ENCODE peak calls at places on chromosomes 6 and 20, in five cellular contexts. Q, Z, S, V and Y are unnamed samples.

GRCh38 chr6:106882601-106883518 is 91.7 kb downstream of the CD24 start:
- DNase-seq in Q (no peak), Z (no peak), S (peak; percentile 40), V (no peak), Y (no peak)

GRCh38 chr6:26056583-26057350 is 30.5 kb upstream of the HFE start:
- DNase-seq in Q (no peak), Z (peak; percentile 38), S (peak; percentile 27), V (no peak), Y (no peak)

GRCh38 chr6:116008470-116009229 is 52.0 kb downstream of the FRK start:
- DNase-seq in Q (no peak), Z (peak; percentile 68), S (peak; percentile 79), V (peak; percentile 11), Y (no peak)

GRCh38 chr6:42129360-42129676 is 13.1 kb downstream of the C6orf132 start:
- DNase-seq in Q (no peak), Z (no peak), S (no peak), V (no peak), Y (no peak)

GRCh38 chr6:7730852-7731251 is 5.0 kb downstream of the BMP6 start:
- DNase-seq in Q (no peak), Z (peak; percentile 97), S (peak; percentile 39), V (no peak), Y (peak; percentile 90)

GRCh38 chr6:28658475-28659249 is 133.0 kb downstream of the GPX5 start:
- DNase-seq in Q (no peak), Z (no peak), S (peak; percentile 5), V (no peak), Y (no peak)

GRCh38 chr20:20213722-20214121 is 154.2 kb upstream of the INSM1 start:
- DNase-seq in Q (no peak), Z (no peak), S (no peak), V (no peak), Y (no peak)

GRCh38 chr6:41040911-41041536 is 1.2 kb upstream of the TSPO2 start:
- DNase-seq in Q (no peak), Z (no peak), S (no peak), V (no peak), Y (no peak)

GRCh38 chr6:110560239-110561015 is 84.0 kb upstream of the SLC22A16 start:
- DNase-seq in Q (no peak), Z (no peak), S (no peak), V (no peak), Y (no peak)

GRCh38 chr20:58751956-58752355 is 59.4 kb downstream of the NPEPL1 start:
- DNase-seq in Q (no peak), Z (no peak), S (no peak), V (no peak), Y (no peak)

GRCh38 chr6:5998741-5999687 is 7.7 kb downstream of the NRN1 start:
- DNase-seq in Q (no peak), Z (no peak), S (no peak), V (peak; percentile 59), Y (no peak)

GRCh38 chr6:49980898-49981297 is 11.5 kb upstream of the DEFB113 start:
- DNase-seq in Q (no peak), Z (no peak), S (peak; percentile 1), V (no peak), Y (no peak)

GRCh38 chr20:12022121-12022520 is 104.4 kb downstream of the BTBD3 start:
- DNase-seq in Q (no peak), Z (no peak), S (no peak), V (no peak), Y (no peak)

GRCh38 chr6:122400121-122400450 is 634 bp downstream of the HSF2 start:
- DNase-seq in Q (no peak), Z (no peak), S (no peak), V (no peak), Y (no peak)

GRCh38 chr6:165300401-165300800 is 9.0 kb downstream of the C6orf118 start:
- DNase-seq in Q (no peak), Z (no peak), S (no peak), V (no peak), Y (no peak)

GRCh38 chr6:33459226-33459625 is 4.8 kb downstream of the ZBTB9 start:
- DNase-seq in Q (no peak), Z (no peak), S (no peak), V (no peak), Y (no peak)

GRCh38 chr6:100296810-100297544 is 167.7 kb downstream of the SIM1 start:
- DNase-seq in Q (no peak), Z (peak; percentile 78), S (peak; percentile 85), V (no peak), Y (peak; percentile 96)

GRCh38 chr20:60525397-60525796 is 567.2 kb downstream of the CDH26 start:
- DNase-seq in Q (no peak), Z (no peak), S (no peak), V (no peak), Y (no peak)

GRCh38 chr6:100062621-100063020 is 68.6 kb upstream of the MCHR2 start:
- DNase-seq in Q (no peak), Z (no peak), S (no peak), V (no peak), Y (no peak)

GRCh38 chr6:26553739-26554668 is 15.8 kb downstream of the HMGN4 start:
- DNase-seq in Q (peak; percentile 61), Z (peak; percentile 97), S (peak; percentile 89), V (peak; percentile 77), Y (peak; percentile 85)

GRCh38 chr6:162306616-162307015 is 420.9 kb downstream of the PRKN start:
- DNase-seq in Q (no peak), Z (no peak), S (no peak), V (no peak), Y (no peak)

GRCh38 chr20:2688041-2688591 is 4.5 kb upstream of the EBF4 start:
- DNase-seq in Q (peak; percentile 31), Z (no peak), S (no peak), V (peak; percentile 52), Y (peak; percentile 43)

GRCh38 chr6:122673345-122673961 is 63.2 kb downstream of the PKIB start:
- DNase-seq in Q (no peak), Z (no peak), S (peak; percentile 79), V (no peak), Y (no peak)

GRCh38 chr6:21731411-21732031 is 138.0 kb downstream of the SOX4 start:
- DNase-seq in Q (no peak), Z (no peak), S (peak; percentile 72), V (no peak), Y (peak; percentile 95)

DNA sequence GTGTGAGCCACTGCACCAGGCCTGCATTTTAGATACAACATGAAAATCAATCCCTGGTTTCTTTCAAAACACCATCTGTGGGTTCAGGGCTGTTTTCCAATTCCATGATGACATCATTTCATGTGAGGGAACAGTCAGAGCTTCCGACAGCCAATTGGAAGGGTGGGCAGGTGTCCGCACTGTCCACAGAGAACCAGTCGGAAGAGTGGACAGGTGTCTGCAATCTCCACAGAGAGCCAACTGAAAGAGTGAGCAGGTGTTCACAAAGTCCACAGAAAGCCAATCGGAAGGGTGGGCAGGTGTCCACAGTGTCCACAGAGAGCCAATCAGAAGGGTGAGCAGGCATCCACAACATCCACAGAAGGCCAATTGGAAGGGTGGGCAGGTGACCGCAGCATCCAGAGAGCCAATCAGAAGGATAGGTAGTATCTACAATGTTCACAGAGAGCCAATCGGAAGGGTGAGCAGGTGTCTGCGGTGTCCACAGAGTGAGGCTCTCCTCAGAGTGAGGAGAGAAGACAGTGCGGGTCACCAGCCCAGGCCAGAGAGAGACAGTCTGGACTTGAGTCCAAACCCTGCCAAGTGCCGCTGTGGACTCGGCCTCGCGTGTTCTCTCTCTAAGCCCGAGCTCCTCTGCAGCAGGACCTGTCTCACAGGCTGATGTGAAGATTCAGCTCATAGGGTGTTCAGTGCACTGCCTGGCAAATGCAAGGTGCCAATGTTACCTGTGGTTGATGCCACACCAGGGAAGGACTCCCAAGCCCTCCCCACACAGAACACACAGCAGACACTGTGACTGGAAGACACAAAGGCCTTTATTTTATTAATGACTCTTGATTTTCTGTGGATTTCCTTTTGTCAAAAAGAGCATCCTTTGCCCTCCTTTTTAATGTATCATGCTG is 57.3 kb downstream of the DLL1 start:
- DNase-seq in Q (no peak), Z (no peak), S (no peak), V (no peak), Y (no peak)
- H3K4me3 ChIP-seq in Q (no peak overlapping the region), Z (no peak overlapping the region), S (no peak overlapping the region), V (no peak overlapping the region), Y (no peak overlapping the region)

GRCh38 chr6:157881375-157881774 is 58.3 kb downstream of the SNX9 start:
- DNase-seq in Q (no peak), Z (no peak), S (no peak), V (no peak), Y (no peak)

GRCh38 chr6:157884756-157885155 is 61.7 kb downstream of the SNX9 start:
- DNase-seq in Q (no peak), Z (no peak), S (no peak), V (no peak), Y (no peak)

GRCh38 chr6:157885876-157886275 is 62.8 kb downstream of the SNX9 start:
- DNase-seq in Q (no peak), Z (no peak), S (no peak), V (no peak), Y (no peak)

GRCh38 chr6:157887892-157888291 is 64.8 kb downstream of the SNX9 start:
- DNase-seq in Q (no peak), Z (no peak), S (no peak), V (no peak), Y (no peak)

DNA sequence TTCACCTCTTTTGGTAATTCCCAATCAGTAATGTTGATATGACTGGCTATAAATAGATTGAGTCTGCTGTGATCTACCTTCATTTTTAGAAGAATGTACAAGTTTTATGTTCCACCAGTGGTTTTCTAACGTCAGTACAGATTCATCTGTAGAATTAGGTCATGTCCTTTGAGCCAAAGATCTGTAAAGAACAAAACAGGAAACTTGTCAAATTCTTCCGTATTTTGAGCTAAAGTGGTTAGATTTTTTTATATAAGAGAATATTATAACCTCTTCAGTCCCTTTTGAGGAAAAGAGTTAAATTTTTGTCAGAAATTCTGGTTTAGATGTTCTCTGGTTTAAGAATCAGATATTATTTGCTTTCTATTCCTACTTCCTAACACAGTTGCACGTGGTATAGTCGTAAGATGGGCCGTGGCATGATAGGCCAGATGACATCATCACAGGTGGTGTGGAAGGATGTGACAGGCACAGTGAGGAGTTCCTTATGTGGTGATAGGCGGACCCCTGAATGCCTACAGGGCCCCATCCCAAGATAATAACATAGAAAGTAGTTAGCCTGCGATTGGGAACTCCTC is 62.3 kb downstream of the SNX9 start:
- DNase-seq in Q (peak; percentile 44), Z (no peak), S (no peak), V (no peak), Y (no peak)
- H3K27ac ChIP-seq in Q (peak overlapping the region; percentile 48), Z (no peak overlapping the region), S (no peak overlapping the region), V (no peak overlapping the region), Y (no peak overlapping the region)

DNA sequence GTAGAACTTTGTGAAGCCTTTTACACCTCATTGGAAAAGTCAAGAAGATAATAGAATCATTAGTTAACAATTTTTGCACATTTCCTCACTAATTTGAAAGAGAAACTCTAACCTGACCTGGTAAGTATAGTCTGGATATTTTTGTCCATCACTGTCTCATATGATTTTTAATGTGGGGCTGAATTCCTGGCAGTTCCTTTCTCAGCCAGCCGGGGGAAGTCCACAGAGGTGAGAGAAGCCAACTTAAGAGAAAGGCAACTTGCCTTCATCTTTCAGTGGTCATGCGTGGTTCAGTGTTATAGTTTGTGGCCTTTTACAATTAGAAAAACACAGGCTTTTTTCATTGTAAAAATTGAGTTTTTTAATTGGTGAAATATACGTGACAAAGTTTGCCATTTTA is 80.6 kb downstream of the CDYL start:
- DNase-seq in Q (no peak), Z (no peak), S (no peak), V (no peak), Y (no peak)
- TF ChIP-seq CTCF in Q (no peak), Z (peak; percentile 41), S (no peak), V (peak; percentile 19), Y (peak; percentile 19)

DNA sequence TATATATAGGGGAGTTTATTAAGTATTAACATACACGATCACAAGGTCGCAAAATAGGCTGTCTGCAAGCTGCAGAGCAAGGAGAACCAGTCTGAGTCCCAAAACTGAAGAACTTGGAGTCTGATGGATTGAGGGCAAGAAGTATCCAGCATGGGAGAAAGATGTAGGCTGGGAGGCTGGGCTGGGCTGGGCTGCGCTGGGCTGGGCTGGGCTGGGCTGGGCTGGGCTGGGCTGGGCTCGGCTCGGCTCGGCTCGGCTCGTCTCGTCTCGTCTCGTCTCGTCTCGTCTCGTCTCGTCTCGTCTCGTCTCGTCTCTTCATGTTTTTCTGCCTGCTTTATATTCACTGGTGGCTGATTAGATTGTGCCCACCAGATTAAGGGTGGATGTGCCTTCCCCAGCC is 238.6 kb downstream of the GRM1 start:
- DNase-seq in Q (no peak), Z (no peak), S (no peak), V (no peak), Y (no peak)
- H3K4me3 ChIP-seq in Q (no peak overlapping the region), Z (no peak overlapping the region), S (no peak overlapping the region), V (no peak overlapping the region), Y (no peak overlapping the region)